ENCODE peak calls at places on chromosomes 16 and 17, in seven cellular contexts. O, T, G, Y, D, N and A are unnamed samples.

GRCh38 chr17:40813804-40814203 is 8.6 kb downstream of the KRT10 start:
- DNase-seq in Y (no peak), O (no peak), T (no peak), N (no peak), G (no peak), D (no peak), A (no peak)

GRCh38 chr17:32103476-32104113 is 38.7 kb upstream of the RHOT1 start:
- DNase-seq in O (no peak), N (peak), G (no peak), D (no peak), T (no peak), Y (no peak), A (no peak)

GRCh38 chr17:13385481-13385907 is 216.2 kb downstream of the HS3ST3A1 start:
- DNase-seq in N (no peak), Y (no peak), O (no peak), D (no peak), G (no peak), T (no peak), A (no peak)

GRCh38 chr17:28131592-28131991 is 89.1 kb downstream of the NLK start:
- DNase-seq in Y (no peak), D (no peak), O (no peak), T (no peak), G (no peak), N (no peak), A (no peak)

GRCh38 chr17:72575542-72576233 is 454.9 kb downstream of the SOX9 start:
- DNase-seq in O (no peak), Y (no peak), G (no peak), N (no peak), D (no peak), T (no peak), A (no peak)

GRCh38 chr17:67125924-67126323 is 81.6 kb downstream of the CACNG1 start:
- DNase-seq in N (no peak), Y (no peak), O (no peak), D (no peak), G (no peak), T (no peak), A (no peak)

GRCh38 chr17:57211543-57211942 is 44.8 kb upstream of the MSI2 start:
- DNase-seq in N (peak), Y (no peak), T (no peak), G (no peak), O (no peak), D (no peak), A (no peak)

GRCh38 chr16:12265168-12265567 is 288.6 kb downstream of the SNX29 start:
- DNase-seq in T (no peak), G (no peak), Y (no peak), O (no peak), N (no peak), D (no peak), A (no peak)